ENCODE peak calls at places on chromosome 5, in six cellular contexts. One of them, this sample, is unnamed.

GRCh38 chr5:113058269-113058668 is 81.7 kb downstream of the DCP2 start:
- DNase-seq in activated CD4-positive, alpha-beta T cell treated with anti-CD3 and anti-CD28 coated beads, Interleukin-2, amount 50 U/mL, for 48 hours: no peak
- DNase-seq in tibial artery: no peak
- DNase-seq in ELR: no peak
- DNase-seq in lower lobe of right lung: no peak
- DNase-seq in heart left ventricle: no peak
- DNase-seq in this sample: no peak

GRCh38 chr5:67462150-67462549 is 265.6 kb upstream of the CD180 start:
- DNase-seq in activated CD4-positive, alpha-beta T cell treated with anti-CD3 and anti-CD28 coated beads, Interleukin-2, amount 50 U/mL, for 48 hours: no peak
- DNase-seq in tibial artery: no peak
- DNase-seq in ELR: no peak
- DNase-seq in lower lobe of right lung: no peak
- DNase-seq in heart left ventricle: no peak
- DNase-seq in this sample: no peak

GRCh38 chr5:58444805-58445204 is 15.1 kb downstream of the PLK2 start:
- DNase-seq in activated CD4-positive, alpha-beta T cell treated with anti-CD3 and anti-CD28 coated beads, Interleukin-2, amount 50 U/mL, for 48 hours: no peak
- DNase-seq in tibial artery: no peak
- DNase-seq in ELR: no peak
- DNase-seq in lower lobe of right lung: no peak
- DNase-seq in heart left ventricle: no peak
- DNase-seq in this sample: no peak

GRCh38 chr5:58184910-58185309 is 275.0 kb downstream of the PLK2 start:
- DNase-seq in activated CD4-positive, alpha-beta T cell treated with anti-CD3 and anti-CD28 coated beads, Interleukin-2, amount 50 U/mL, for 48 hours: no peak
- DNase-seq in tibial artery: no peak
- DNase-seq in ELR: peak; percentile 84
- DNase-seq in lower lobe of right lung: no peak
- DNase-seq in heart left ventricle: no peak
- DNase-seq in this sample: peak; percentile 45

GRCh38 chr5:83035373-83036170 is 41.6 kb downstream of the TMEM167A start:
- DNase-seq in activated CD4-positive, alpha-beta T cell treated with anti-CD3 and anti-CD28 coated beads, Interleukin-2, amount 50 U/mL, for 48 hours: no peak
- DNase-seq in tibial artery: no peak
- DNase-seq in ELR: no peak
- DNase-seq in lower lobe of right lung: no peak
- DNase-seq in heart left ventricle: peak; percentile 76
- DNase-seq in this sample: no peak

GRCh38 chr5:509632-510185 is 14.5 kb downstream of the SLC9A3 start:
- DNase-seq in activated CD4-positive, alpha-beta T cell treated with anti-CD3 and anti-CD28 coated beads, Interleukin-2, amount 50 U/mL, for 48 hours: no peak
- DNase-seq in tibial artery: no peak
- DNase-seq in ELR: no peak
- DNase-seq in lower lobe of right lung: no peak
- DNase-seq in heart left ventricle: no peak
- DNase-seq in this sample: no peak

GRCh38 chr5:78602400-78602799 is 46.2 kb downstream of the LHFPL2 start:
- DNase-seq in activated CD4-positive, alpha-beta T cell treated with anti-CD3 and anti-CD28 coated beads, Interleukin-2, amount 50 U/mL, for 48 hours: no peak
- DNase-seq in tibial artery: no peak
- DNase-seq in ELR: no peak
- DNase-seq in lower lobe of right lung: no peak
- DNase-seq in heart left ventricle: no peak
- DNase-seq in this sample: no peak

GRCh38 chr5:96157841-96158291 is 196.2 kb upstream of the ELL2 start:
- DNase-seq in activated CD4-positive, alpha-beta T cell treated with anti-CD3 and anti-CD28 coated beads, Interleukin-2, amount 50 U/mL, for 48 hours: no peak
- DNase-seq in tibial artery: no peak
- DNase-seq in ELR: peak; percentile 33
- DNase-seq in lower lobe of right lung: no peak
- DNase-seq in heart left ventricle: no peak
- DNase-seq in this sample: no peak

GRCh38 chr5:31770157-31770556 is 131.2 kb downstream of the PDZD2 start:
- DNase-seq in activated CD4-positive, alpha-beta T cell treated with anti-CD3 and anti-CD28 coated beads, Interleukin-2, amount 50 U/mL, for 48 hours: no peak
- DNase-seq in tibial artery: no peak
- DNase-seq in ELR: no peak
- DNase-seq in lower lobe of right lung: no peak
- DNase-seq in heart left ventricle: no peak
- DNase-seq in this sample: no peak

GRCh38 chr5:163350083-163350482 is 87.3 kb upstream of the CCNG1 start:
- DNase-seq in activated CD4-positive, alpha-beta T cell treated with anti-CD3 and anti-CD28 coated beads, Interleukin-2, amount 50 U/mL, for 48 hours: no peak
- DNase-seq in tibial artery: no peak
- DNase-seq in ELR: peak; percentile 2
- DNase-seq in lower lobe of right lung: no peak
- DNase-seq in heart left ventricle: no peak
- DNase-seq in this sample: peak; percentile 35

GRCh38 chr5:138953370-138954256 is 78.5 kb upstream of the LRRTM2 start:
- DNase-seq in activated CD4-positive, alpha-beta T cell treated with anti-CD3 and anti-CD28 coated beads, Interleukin-2, amount 50 U/mL, for 48 hours: no peak
- DNase-seq in tibial artery: peak; percentile 86
- DNase-seq in ELR: no peak
- DNase-seq in lower lobe of right lung: peak; percentile 86
- DNase-seq in heart left ventricle: peak; percentile 92
- DNase-seq in this sample: no peak

GRCh38 chr5:73312872-73313510 is 135.6 kb downstream of the FOXD1 start:
- DNase-seq in activated CD4-positive, alpha-beta T cell treated with anti-CD3 and anti-CD28 coated beads, Interleukin-2, amount 50 U/mL, for 48 hours: no peak
- DNase-seq in tibial artery: no peak
- DNase-seq in ELR: peak; percentile 28
- DNase-seq in lower lobe of right lung: no peak
- DNase-seq in heart left ventricle: no peak
- DNase-seq in this sample: no peak

GRCh38 chr5:72847439-72847838 is 31.0 kb downstream of the TNPO1 start:
- DNase-seq in activated CD4-positive, alpha-beta T cell treated with anti-CD3 and anti-CD28 coated beads, Interleukin-2, amount 50 U/mL, for 48 hours: no peak
- DNase-seq in tibial artery: no peak
- DNase-seq in ELR: peak; percentile 16
- DNase-seq in lower lobe of right lung: no peak
- DNase-seq in heart left ventricle: no peak
- DNase-seq in this sample: no peak

GRCh38 chr5:61809651-61810050 is 477.6 kb downstream of the ZSWIM6 start:
- DNase-seq in activated CD4-positive, alpha-beta T cell treated with anti-CD3 and anti-CD28 coated beads, Interleukin-2, amount 50 U/mL, for 48 hours: no peak
- DNase-seq in tibial artery: no peak
- DNase-seq in ELR: no peak
- DNase-seq in lower lobe of right lung: no peak
- DNase-seq in heart left ventricle: no peak
- DNase-seq in this sample: peak; percentile 84

GRCh38 chr5:122154910-122155309 is 25.6 kb downstream of the ZNF474 start:
- DNase-seq in activated CD4-positive, alpha-beta T cell treated with anti-CD3 and anti-CD28 coated beads, Interleukin-2, amount 50 U/mL, for 48 hours: no peak
- DNase-seq in tibial artery: peak; percentile 81
- DNase-seq in ELR: peak; percentile 76
- DNase-seq in lower lobe of right lung: no peak
- DNase-seq in heart left ventricle: no peak
- DNase-seq in this sample: peak; percentile 18

This sample was measured in MCF 10A.